ENCODE peak calls at places on chromosomes 16 and 17, in five cellular contexts. M is transverse colon, A is tibial artery, L is HL-60, U is left ventricle myocardium inferior. R is an unnamed sample.

GRCh38 chr17:13106171-13106570 is 88.3 kb upstream of the ELAC2 start:
- DNase-seq in M (no peak), A (no peak), L (no peak), U (no peak), R (no peak)

GRCh38 chr17:73560661-73561060 is 83.6 kb downstream of the SDK2 start:
- DNase-seq in M (no peak), A (no peak), L (no peak), U (no peak), R (no peak)

GRCh38 chr16:25796239-25796638 is 104.5 kb downstream of the HS3ST4 start:
- DNase-seq in M (no peak), A (no peak), L (no peak), U (no peak), R (no peak)

GRCh38 chr16:12228607-12229499 is 252.3 kb downstream of the SNX29 start:
- DNase-seq in M (peak), A (no peak), L (peak), U (peak), R (no peak)

GRCh38 chr17:62692721-62693431 is 65.4 kb downstream of the MRC2 start:
- DNase-seq in M (no peak), A (no peak), L (peak), U (no peak), R (no peak)

GRCh38 chr17:69466905-69467630 is 52.6 kb downstream of the MAP2K6 start:
- DNase-seq in M (no peak), A (no peak), L (no peak), U (no peak), R (no peak)

GRCh38 chr17:50710025-50710424 is 2.3 kb upstream of the ANKRD40 start:
- DNase-seq in M (no peak), A (no peak), L (no peak), U (no peak), R (no peak)

GRCh38 chr16:6732166-6732565 is 600.5 kb upstream of the RBFOX1 start:
- DNase-seq in M (no peak), A (no peak), L (no peak), U (no peak), R (no peak)

GRCh38 chr16:15608398-15609285 is 34.3 kb downstream of the MARF1 start:
- DNase-seq in M (no peak), A (no peak), L (no peak), U (no peak), R (no peak)

GRCh38 chr17:32349854-32350661 is at the start of gene ZNF207:
- DNase-seq in M (peak), A (peak), L (peak), U (peak), R (peak)

GRCh38 chr17:42248351-42249179 is 27.6 kb downstream of the STAT5B start:
- DNase-seq in M (peak), A (peak), L (peak), U (peak), R (peak)

GRCh38 chr17:31537558-31537957 is 146.1 kb downstream of the RAB11FIP4 start:
- DNase-seq in M (peak), A (no peak), L (no peak), U (no peak), R (no peak)

GRCh38 chr17:28326114-28326513 is 7.1 kb downstream of the TMEM97 start:
- DNase-seq in M (peak), A (no peak), L (no peak), U (no peak), R (no peak)

GRCh38 chr16:55012362-55012761 is 81.7 kb downstream of the IRX5 start:
- DNase-seq in M (no peak), A (no peak), L (no peak), U (no peak), R (no peak)

GRCh38 chr17:27323538-27324212 is 29.8 kb downstream of the WSB1 start:
- DNase-seq in M (peak), A (peak), L (no peak), U (peak), R (no peak)

GRCh38 chr16:10576390-10577304 is 3.8 kb downstream of the EMP2 start:
- DNase-seq in M (no peak), A (no peak), L (no peak), U (no peak), R (no peak)

GRCh38 chr16:81610936-81611335 is 166.3 kb downstream of the CMIP start:
- DNase-seq in M (no peak), A (no peak), L (no peak), U (no peak), R (no peak)

GRCh38 chr16:58448890-58449289 is 51.1 kb upstream of the NDRG4 start:
- DNase-seq in M (no peak), A (no peak), L (no peak), U (no peak), R (no peak)

GRCh38 chr17:21275047-21275578 is 9.4 kb upstream of the MAP2K3 start:
- DNase-seq in M (no peak), A (no peak), L (no peak), U (no peak), R (no peak)

GRCh38 chr16:73813523-73813922 is 483.1 kb upstream of the PSMD7 start:
- DNase-seq in M (no peak), A (no peak), L (no peak), U (no peak), R (no peak)

GRCh38 chr16:49838639-49839461 is 17.1 kb downstream of the ZNF423 start:
- DNase-seq in M (no peak), A (no peak), L (no peak), U (no peak), R (no peak)

GRCh38 chr17:72884066-72884465 is 208.4 kb downstream of the SLC39A11 start:
- DNase-seq in M (no peak), A (no peak), L (no peak), U (no peak), R (no peak)

GRCh38 chr16:24539850-24540484 is 601 bp downstream of the RBBP6 start:
- DNase-seq in M (peak), A (peak), L (peak), U (peak), R (peak)

GRCh38 chr17:44900894-44901293 is 1.6 kb upstream of the EFTUD2 start:
- DNase-seq in M (no peak), A (peak), L (peak), U (no peak), R (no peak)

GRCh38 chr16:49651980-49652379 is 203.9 kb downstream of the ZNF423 start:
- DNase-seq in M (no peak), A (no peak), L (no peak), U (peak), R (no peak)

GRCh38 chr16:22217890-22218730 is 12.0 kb downstream of the EEF2K start:
- DNase-seq in M (no peak), A (peak), L (peak), U (peak), R (peak)

GRCh38 chr17:27464431-27464830 is 8.2 kb downstream of the KSR1 start:
- DNase-seq in M (no peak), A (no peak), L (no peak), U (no peak), R (no peak)

GRCh38 chr17:34902761-34903325 is 58.4 kb downstream of the CCT6B start:
- DNase-seq in M (no peak), A (no peak), L (no peak), U (no peak), R (no peak)

GRCh38 chr17:15377608-15378007 is 36.2 kb upstream of the TEKT3 start:
- DNase-seq in M (no peak), A (no peak), L (no peak), U (no peak), R (no peak)

GRCh38 chr17:45320931-45321461 is 4.2 kb upstream of the MAP3K14 start:
- DNase-seq in M (no peak), A (no peak), L (no peak), U (no peak), R (no peak)

GRCh38 chr16:90046122-90046970 is 27.1 kb upstream of the DBNDD1 start:
- DNase-seq in M (no peak), A (no peak), L (no peak), U (no peak), R (no peak)

GRCh38 chr17:69331746-69332145 is 4.8 kb upstream of the ABCA5 start:
- DNase-seq in M (no peak), A (no peak), L (no peak), U (no peak), R (no peak)

GRCh38 chr17:9470171-9470570 is 105.4 kb downstream of the STX8 start:
- DNase-seq in M (no peak), A (no peak), L (peak), U (no peak), R (peak)

GRCh38 chr16:27226476-27226875 is 23.1 kb downstream of the KDM8 start:
- DNase-seq in M (no peak), A (no peak), L (no peak), U (no peak), R (no peak)

GRCh38 chr16:27224741-27225300 is 21.5 kb downstream of the KDM8 start:
- DNase-seq in M (no peak), A (no peak), L (no peak), U (no peak), R (no peak)

GRCh38 chr16:27226976-27227705 is 23.8 kb downstream of the KDM8 start:
- DNase-seq in M (no peak), A (no peak), L (no peak), U (no peak), R (no peak)

GRCh38 chr16:27224271-27224737 is 21.0 kb downstream of the KDM8 start:
- DNase-seq in M (no peak), A (no peak), L (no peak), U (no peak), R (no peak)

DNA sequence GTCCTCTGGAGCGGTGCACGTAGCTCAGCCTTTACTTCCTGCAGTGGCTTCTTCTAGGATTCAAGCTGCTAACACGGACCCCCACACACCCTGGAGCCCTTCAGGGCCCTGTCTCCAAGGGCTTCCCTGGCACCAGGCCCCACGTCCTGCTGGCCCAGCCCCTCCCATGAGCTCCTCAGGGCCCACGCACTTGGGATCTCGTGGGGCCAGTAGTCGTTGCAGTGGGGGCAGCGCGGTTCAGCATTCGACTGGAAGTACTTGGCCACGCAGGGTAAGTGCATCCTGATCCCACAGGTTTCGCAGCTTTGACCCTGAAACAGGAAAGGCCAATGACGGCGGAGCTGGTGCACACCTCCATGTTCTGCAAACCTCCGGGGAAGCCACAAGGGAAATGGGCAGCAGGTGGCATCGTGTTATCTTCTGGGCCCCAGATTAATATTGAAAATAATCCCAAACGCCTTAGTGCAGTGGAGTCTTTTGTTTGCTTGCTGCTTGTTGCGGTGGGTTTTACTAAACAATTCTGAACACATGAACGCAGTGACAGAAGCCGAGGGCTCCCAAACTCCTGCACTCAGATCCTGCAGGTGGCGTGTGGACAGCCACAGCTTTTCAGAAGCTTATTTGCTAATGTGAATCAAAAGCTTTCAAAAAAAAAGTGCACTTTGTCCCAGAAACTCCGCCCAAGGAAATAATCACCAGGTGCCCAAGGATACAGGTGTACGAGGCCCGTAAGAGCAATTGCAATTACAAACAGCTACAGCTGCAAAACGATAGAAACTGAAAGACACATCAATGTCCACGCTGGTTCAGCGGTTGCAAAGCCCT is 22.4 kb downstream of the KDM8 start:
- DNase-seq in M (peak), A (no peak), L (no peak), U (no peak), R (no peak)
- H3K4me3 ChIP-seq in M (peak), A (no peak), L (no peak), U (no peak), R (no peak)

GRCh38 chr16:3878610-3879009 is 1.9 kb downstream of the CREBBP start:
- DNase-seq in M (no peak), A (no peak), L (peak), U (no peak), R (no peak)

GRCh38 chr16:3874794-3875692 is 5.5 kb downstream of the CREBBP start:
- DNase-seq in M (no peak), A (no peak), L (no peak), U (no peak), R (no peak)

GRCh38 chr16:3874242-3874641 is 6.3 kb downstream of the CREBBP start:
- DNase-seq in M (peak), A (no peak), L (no peak), U (no peak), R (no peak)

GRCh38 chr16:3876160-3876559 is 4.4 kb downstream of the CREBBP start:
- DNase-seq in M (no peak), A (no peak), L (no peak), U (no peak), R (no peak)

GRCh38 chr16:3876695-3877094 is 3.8 kb downstream of the CREBBP start:
- DNase-seq in M (no peak), A (no peak), L (no peak), U (no peak), R (no peak)
- H3K4me3 ChIP-seq in M (no peak), A (peak), L (no peak), U (peak), R (no peak)

DNA sequence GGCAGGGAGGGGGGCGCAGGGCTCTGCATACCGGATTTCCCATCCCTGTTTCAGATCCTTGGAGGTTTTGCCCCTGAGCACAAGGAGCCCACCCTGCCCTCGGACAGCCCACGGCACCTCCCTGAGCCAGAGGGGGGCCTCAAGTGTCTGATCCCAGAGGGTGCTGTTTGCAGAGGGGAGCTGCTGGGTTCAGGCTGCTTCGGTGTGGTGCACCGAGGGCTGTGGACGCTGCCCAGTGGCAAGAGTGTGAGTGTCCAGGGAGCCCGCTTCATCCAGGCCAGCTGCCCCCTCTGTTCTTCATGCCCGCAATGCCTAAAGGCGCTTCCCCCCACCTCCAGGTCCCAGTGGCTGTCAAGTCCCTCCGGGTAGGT is 2.5 kb downstream of the TNK1 start:
- DNase-seq in M (no peak), A (no peak), L (no peak), U (no peak), R (no peak)
- H3K4me3 ChIP-seq in M (peak), A (no peak), L (no peak), U (peak), R (no peak)

DNA sequence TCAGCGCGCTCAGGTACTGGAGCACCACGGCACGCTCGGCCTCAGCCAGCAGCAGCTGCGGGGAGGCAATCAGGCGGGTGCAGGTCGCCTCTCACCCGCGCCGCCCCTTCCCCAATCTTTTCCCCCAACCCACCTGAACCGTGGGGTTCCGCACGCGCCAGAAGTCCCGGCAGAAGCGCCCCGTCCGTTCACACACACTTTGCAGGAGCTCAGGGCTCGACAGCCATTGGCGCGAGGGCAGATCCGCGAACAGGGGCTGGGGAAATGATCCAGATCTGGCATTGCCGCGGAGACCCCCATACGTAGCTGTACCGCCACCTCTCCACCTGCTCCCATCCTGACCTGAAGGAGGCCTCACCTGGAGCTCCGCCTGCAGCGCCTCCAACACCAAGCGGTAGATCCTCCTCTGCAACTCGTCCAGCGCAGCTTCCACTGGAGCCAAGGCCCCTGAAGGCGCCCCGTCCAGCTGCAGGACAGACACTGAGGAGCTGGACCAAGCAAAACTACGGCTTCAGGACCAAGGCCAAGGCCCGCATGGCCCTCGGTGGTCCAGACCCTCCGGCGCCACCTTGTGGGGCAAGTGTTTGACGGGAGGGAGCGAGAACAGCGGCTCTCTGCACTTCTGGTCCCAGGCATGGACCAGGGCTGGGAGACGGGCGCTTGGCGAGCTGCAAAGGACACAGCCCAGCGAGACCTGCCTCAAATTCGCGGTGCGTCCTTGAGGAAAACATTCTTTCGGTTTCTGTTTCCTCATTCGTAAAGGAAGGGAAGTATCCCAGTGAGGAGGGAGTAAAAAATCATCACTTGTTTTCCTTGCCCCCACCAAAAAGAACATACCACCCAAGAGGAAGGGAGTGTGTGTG is 1.5 kb upstream of the MATCAP1 start:
- DNase-seq in M (peak), A (peak), L (peak), U (peak), R (peak)
- H3K4me3 ChIP-seq in M (peak), A (peak), L (no peak), U (peak), R (no peak)

DNA sequence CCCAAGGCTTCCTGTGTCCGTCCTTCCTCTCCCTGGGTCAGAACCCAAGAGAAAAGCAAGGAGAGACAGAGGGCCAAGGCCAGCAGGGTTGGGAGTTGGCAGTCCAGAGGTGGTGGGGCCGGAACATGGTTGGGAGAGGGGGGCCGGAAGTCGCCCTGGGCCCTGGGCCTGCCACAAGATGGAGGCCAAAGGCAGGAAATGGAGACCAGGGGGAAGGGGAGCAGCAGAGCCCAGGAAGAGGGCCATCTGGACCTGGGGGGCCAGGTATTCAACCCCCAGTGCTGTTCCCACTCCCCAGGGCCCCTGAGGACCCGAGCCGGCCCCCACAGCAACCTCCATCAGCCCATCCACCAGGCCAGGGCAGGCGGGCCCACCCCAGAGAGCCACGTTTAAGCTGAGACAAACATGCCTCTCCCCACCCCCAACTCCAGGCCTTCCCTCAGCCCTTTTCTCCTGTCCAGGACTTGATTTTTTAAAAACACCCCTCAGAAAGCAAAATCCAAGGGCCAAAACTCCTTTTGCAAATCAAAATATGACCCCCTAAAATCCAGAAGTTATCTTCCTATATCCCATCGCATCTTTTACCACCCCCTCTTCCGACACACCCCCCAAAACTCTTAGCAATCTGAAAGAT is 4.4 kb upstream of the BCL6B start:
- DNase-seq in M (peak), A (peak), L (no peak), U (no peak), R (no peak)
- H3K4me3 ChIP-seq in M (peak), A (peak), L (no peak), U (peak), R (no peak)

DNA sequence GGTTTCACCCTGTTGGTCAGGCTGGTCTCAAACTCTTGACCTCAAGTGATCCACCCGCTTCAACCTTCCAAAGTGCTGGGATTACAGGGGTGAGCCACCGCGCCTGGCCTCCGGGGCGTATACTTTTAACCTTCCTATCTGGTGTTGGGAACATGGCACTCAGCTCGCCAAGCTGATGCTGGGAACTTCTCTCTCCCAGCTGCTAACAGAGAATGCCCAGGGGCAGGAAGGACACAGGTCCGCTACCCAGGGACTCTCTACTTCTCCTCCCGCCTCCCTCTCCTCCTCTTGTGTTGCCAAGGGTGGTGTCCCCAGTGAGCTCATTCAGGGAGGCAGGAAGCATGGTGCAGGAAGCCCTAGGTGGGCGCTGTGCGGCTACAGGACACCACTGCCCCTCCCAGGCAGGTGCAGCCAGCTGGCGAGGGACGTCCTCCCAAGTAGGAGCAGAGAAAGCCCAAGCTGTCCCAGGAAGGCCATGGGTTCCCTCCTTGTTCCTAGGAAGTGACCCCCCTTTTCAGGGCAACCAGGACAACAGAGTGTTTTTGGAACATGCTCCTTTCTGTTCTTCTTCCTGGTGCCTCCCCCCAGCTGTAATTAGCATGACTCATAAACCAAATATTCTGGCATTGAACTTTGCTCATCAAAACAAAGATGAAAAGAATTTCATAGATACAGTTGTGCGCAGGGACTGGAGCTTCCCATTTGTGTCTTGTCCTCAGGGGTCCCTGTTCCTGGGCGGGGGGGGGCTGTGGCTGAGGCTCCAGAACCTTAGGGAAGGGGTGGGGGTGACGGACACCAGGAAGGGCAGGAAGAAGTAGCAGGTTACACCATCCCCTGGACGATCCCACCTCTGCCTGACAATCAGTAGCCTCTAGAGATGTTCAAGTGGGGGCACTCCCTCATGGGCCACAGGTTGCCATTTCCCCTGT is 2.6 kb downstream of the C1QTNF1 start:
- DNase-seq in M (peak), A (peak), L (no peak), U (peak), R (no peak)
- H3K4me3 ChIP-seq in M (peak), A (peak), L (no peak), U (peak), R (no peak)

R was measured in CD4-positive, alpha-beta memory T cell.